ENCODE peak calls at places on chromosomes 5 and 9, in four cellular contexts. Z is fibroblast of gingiva; T is activated naive CD8-positive, alpha-beta T cell treated with anti-CD3 and anti-CD28 coated beads for 36 hours; C is mucosa of descending colon. R is an unnamed sample.

GRCh38 chr9:72945391-72945790 is 7.5 kb downstream of the ALDH1A1 start:
- DNase-seq in C (no peak), T (no peak), Z (no peak), R (no peak)

GRCh38 chr5:145218982-145219381 is 616.2 kb downstream of the PRELID2 start:
- DNase-seq in C (no peak), T (no peak), Z (no peak), R (no peak)

GRCh38 chr9:10026585-10026984 is 586.2 kb downstream of the PTPRD start:
- DNase-seq in Z (no peak), T (no peak), C (no peak), R (no peak)

GRCh38 chr5:32708949-32709348 is 2.2 kb upstream of the NPR3 start:
- DNase-seq in C (no peak), T (peak), Z (no peak), R (no peak)

GRCh38 chr9:926976-927375 is 49.5 kb upstream of the DMRT3 start:
- DNase-seq in C (no peak), T (no peak), Z (no peak), R (no peak)

GRCh38 chr5:91641730-91642350 is 258.7 kb upstream of the ARRDC3 start:
- DNase-seq in C (no peak), T (no peak), Z (peak), R (peak)

GRCh38 chr5:56479701-56480304 is 246.7 kb upstream of the ANKRD55 start:
- DNase-seq in C (peak), Z (no peak), T (no peak), R (no peak)

GRCh38 chr9:13143281-13143680 is 136.2 kb downstream of the MPDZ start:
- DNase-seq in Z (no peak), C (no peak), T (no peak), R (no peak)

GRCh38 chr9:131279927-131280530 is 3.7 kb upstream of the FAM78A start:
- DNase-seq in C (no peak), Z (no peak), T (no peak), R (no peak)